ENCODE peak calls at places on chromosomes 12 and 14, in eight cellular contexts. One of them, this sample, is unnamed.

GRCh38 chr14:91144425-91145145 is 30.7 kb downstream of the DGLUCY start:
- DNase-seq in H54: no peak
- DNase-seq in activated naive CD4-positive, alpha-beta T cell treated with anti-CD3 and anti-CD28 coated beads, Interleukin-2, amount 50 U/mL, for 16 hours: no peak
- DNase-seq in stimulated activated CD8-positive, alpha-beta memory T cell treated with anti-CD3 and anti-CD28 coated beads, Interleukin-15, amount 100 ng/mL, for 4 hours: no peak
- DNase-seq in EL: peak
- DNase-seq in T-helper 1 cell: no peak
- DNase-seq in AG10803: peak
- DNase-seq in psoas muscle: no peak
- DNase-seq in this sample: no peak

GRCh38 chr12:38116968-38117367 is 199.6 kb upstream of the ALG10B start:
- DNase-seq in psoas muscle: no peak
- DNase-seq in activated naive CD4-positive, alpha-beta T cell treated with anti-CD3 and anti-CD28 coated beads, Interleukin-2, amount 50 U/mL, for 16 hours: no peak
- DNase-seq in stimulated activated CD8-positive, alpha-beta memory T cell treated with anti-CD3 and anti-CD28 coated beads, Interleukin-15, amount 100 ng/mL, for 4 hours: no peak
- DNase-seq in EL: no peak
- DNase-seq in H54: no peak
- DNase-seq in AG10803: no peak
- DNase-seq in T-helper 1 cell: no peak
- DNase-seq in this sample: no peak

GRCh38 chr14:90168425-90169105 is 87.8 kb upstream of the PSMC1 start:
- DNase-seq in stimulated activated CD8-positive, alpha-beta memory T cell treated with anti-CD3 and anti-CD28 coated beads, Interleukin-15, amount 100 ng/mL, for 4 hours: no peak
- DNase-seq in AG10803: peak
- DNase-seq in T-helper 1 cell: no peak
- DNase-seq in EL: peak
- DNase-seq in psoas muscle: no peak
- DNase-seq in activated naive CD4-positive, alpha-beta T cell treated with anti-CD3 and anti-CD28 coated beads, Interleukin-2, amount 50 U/mL, for 16 hours: no peak
- DNase-seq in H54: no peak
- DNase-seq in this sample: no peak

GRCh38 chr14:92635896-92636295 is 112.5 kb downstream of the LGMN start:
- DNase-seq in stimulated activated CD8-positive, alpha-beta memory T cell treated with anti-CD3 and anti-CD28 coated beads, Interleukin-15, amount 100 ng/mL, for 4 hours: no peak
- DNase-seq in psoas muscle: no peak
- DNase-seq in AG10803: no peak
- DNase-seq in T-helper 1 cell: no peak
- DNase-seq in activated naive CD4-positive, alpha-beta T cell treated with anti-CD3 and anti-CD28 coated beads, Interleukin-2, amount 50 U/mL, for 16 hours: no peak
- DNase-seq in EL: no peak
- DNase-seq in H54: no peak
- DNase-seq in this sample: no peak

GRCh38 chr14:78075033-78075432 is 95.1 kb upstream of the NRXN3 start:
- DNase-seq in H54: no peak
- DNase-seq in stimulated activated CD8-positive, alpha-beta memory T cell treated with anti-CD3 and anti-CD28 coated beads, Interleukin-15, amount 100 ng/mL, for 4 hours: no peak
- DNase-seq in psoas muscle: no peak
- DNase-seq in T-helper 1 cell: no peak
- DNase-seq in activated naive CD4-positive, alpha-beta T cell treated with anti-CD3 and anti-CD28 coated beads, Interleukin-2, amount 50 U/mL, for 16 hours: no peak
- DNase-seq in EL: no peak
- DNase-seq in AG10803: no peak
- DNase-seq in this sample: no peak

GRCh38 chr14:22052795-22053194 is 379.2 kb upstream of the OR4E1 start:
- DNase-seq in psoas muscle: no peak
- DNase-seq in activated naive CD4-positive, alpha-beta T cell treated with anti-CD3 and anti-CD28 coated beads, Interleukin-2, amount 50 U/mL, for 16 hours: peak
- DNase-seq in T-helper 1 cell: no peak
- DNase-seq in H54: no peak
- DNase-seq in AG10803: no peak
- DNase-seq in stimulated activated CD8-positive, alpha-beta memory T cell treated with anti-CD3 and anti-CD28 coated beads, Interleukin-15, amount 100 ng/mL, for 4 hours: no peak
- DNase-seq in EL: no peak
- DNase-seq in this sample: peak

GRCh38 chr12:5188413-5188930 is 144.8 kb downstream of the KCNA5 start:
- DNase-seq in T-helper 1 cell: no peak
- DNase-seq in stimulated activated CD8-positive, alpha-beta memory T cell treated with anti-CD3 and anti-CD28 coated beads, Interleukin-15, amount 100 ng/mL, for 4 hours: no peak
- DNase-seq in psoas muscle: no peak
- DNase-seq in H54: no peak
- DNase-seq in activated naive CD4-positive, alpha-beta T cell treated with anti-CD3 and anti-CD28 coated beads, Interleukin-2, amount 50 U/mL, for 16 hours: no peak
- DNase-seq in AG10803: peak
- DNase-seq in EL: no peak
- DNase-seq in this sample: no peak

GRCh38 chr14:64963611-64964010 is 8.5 kb downstream of the RAB15 start:
- DNase-seq in T-helper 1 cell: no peak
- DNase-seq in EL: no peak
- DNase-seq in AG10803: no peak
- DNase-seq in H54: no peak
- DNase-seq in stimulated activated CD8-positive, alpha-beta memory T cell treated with anti-CD3 and anti-CD28 coated beads, Interleukin-15, amount 100 ng/mL, for 4 hours: no peak
- DNase-seq in activated naive CD4-positive, alpha-beta T cell treated with anti-CD3 and anti-CD28 coated beads, Interleukin-2, amount 50 U/mL, for 16 hours: no peak
- DNase-seq in psoas muscle: no peak
- DNase-seq in this sample: no peak

GRCh38 chr12:24860546-24860945 is 88.4 kb downstream of the BCAT1 start:
- DNase-seq in EL: peak
- DNase-seq in psoas muscle: no peak
- DNase-seq in stimulated activated CD8-positive, alpha-beta memory T cell treated with anti-CD3 and anti-CD28 coated beads, Interleukin-15, amount 100 ng/mL, for 4 hours: no peak
- DNase-seq in H54: no peak
- DNase-seq in activated naive CD4-positive, alpha-beta T cell treated with anti-CD3 and anti-CD28 coated beads, Interleukin-2, amount 50 U/mL, for 16 hours: no peak
- DNase-seq in T-helper 1 cell: no peak
- DNase-seq in AG10803: no peak
- DNase-seq in this sample: no peak

GRCh38 chr14:57979376-57980048 is 113.6 kb upstream of the SLC35F4 start:
- DNase-seq in stimulated activated CD8-positive, alpha-beta memory T cell treated with anti-CD3 and anti-CD28 coated beads, Interleukin-15, amount 100 ng/mL, for 4 hours: no peak
- DNase-seq in AG10803: no peak
- DNase-seq in activated naive CD4-positive, alpha-beta T cell treated with anti-CD3 and anti-CD28 coated beads, Interleukin-2, amount 50 U/mL, for 16 hours: no peak
- DNase-seq in H54: no peak
- DNase-seq in EL: no peak
- DNase-seq in T-helper 1 cell: no peak
- DNase-seq in psoas muscle: no peak
- DNase-seq in this sample: no peak

GRCh38 chr12:124909831-124910560 is 4.5 kb downstream of the UBC start:
- DNase-seq in stimulated activated CD8-positive, alpha-beta memory T cell treated with anti-CD3 and anti-CD28 coated beads, Interleukin-15, amount 100 ng/mL, for 4 hours: no peak
- DNase-seq in T-helper 1 cell: no peak
- DNase-seq in H54: no peak
- DNase-seq in psoas muscle: no peak
- DNase-seq in EL: peak
- DNase-seq in AG10803: no peak
- DNase-seq in activated naive CD4-positive, alpha-beta T cell treated with anti-CD3 and anti-CD28 coated beads, Interleukin-2, amount 50 U/mL, for 16 hours: no peak
- DNase-seq in this sample: no peak

GRCh38 chr12:49885663-49886461 is 17.8 kb downstream of the FAIM2 start:
- DNase-seq in H54: no peak
- DNase-seq in T-helper 1 cell: no peak
- DNase-seq in psoas muscle: no peak
- DNase-seq in stimulated activated CD8-positive, alpha-beta memory T cell treated with anti-CD3 and anti-CD28 coated beads, Interleukin-15, amount 100 ng/mL, for 4 hours: no peak
- DNase-seq in EL: no peak
- DNase-seq in AG10803: no peak
- DNase-seq in activated naive CD4-positive, alpha-beta T cell treated with anti-CD3 and anti-CD28 coated beads, Interleukin-2, amount 50 U/mL, for 16 hours: no peak
- DNase-seq in this sample: no peak

GRCh38 chr14:61866932-61867920 is 105.0 kb downstream of the SNAPC1 start:
- DNase-seq in activated naive CD4-positive, alpha-beta T cell treated with anti-CD3 and anti-CD28 coated beads, Interleukin-2, amount 50 U/mL, for 16 hours: no peak
- DNase-seq in AG10803: no peak
- DNase-seq in EL: no peak
- DNase-seq in H54: no peak
- DNase-seq in psoas muscle: no peak
- DNase-seq in stimulated activated CD8-positive, alpha-beta memory T cell treated with anti-CD3 and anti-CD28 coated beads, Interleukin-15, amount 100 ng/mL, for 4 hours: no peak
- DNase-seq in T-helper 1 cell: no peak
- DNase-seq in this sample: no peak